ENCODE peak calls at places on chromosome 3, in five cellular contexts. S is tibial nerve; E is CD8-positive, alpha-beta T cell; C is A673; Z is SK-N-SH. L is an unnamed sample.

GRCh38 chr3:95048564-95048963 is 985.7 kb downstream of the NSUN3 start:
- DNase-seq in S (no peak), E (no peak), C (no peak), Z (no peak), L (no peak)

GRCh38 chr3:174270841-174271240 is 588.3 kb upstream of the NAALADL2 start:
- DNase-seq in S (no peak), E (no peak), C (no peak), Z (no peak), L (no peak)

GRCh38 chr3:157436583-157437300 is at the start of gene PTX3:
- DNase-seq in S (peak; percentile 44), E (no peak), C (peak; percentile 48), Z (peak; percentile 8), L (no peak)

GRCh38 chr3:174376346-174376745 is 482.8 kb upstream of the NAALADL2 start:
- DNase-seq in S (no peak), E (no peak), C (no peak), Z (no peak), L (no peak)

GRCh38 chr3:52185837-52186236 is 12.1 kb upstream of the ALAS1 start:
- DNase-seq in S (no peak), E (no peak), C (no peak), Z (no peak), L (no peak)

GRCh38 chr3:71101014-71101413 is 482.5 kb downstream of the FOXP1 start:
- DNase-seq in S (no peak), E (no peak), C (no peak), Z (no peak), L (no peak)

GRCh38 chr3:39531681-39532080 is 64.2 kb downstream of the MOBP start:
- DNase-seq in S (no peak), E (no peak), C (no peak), Z (no peak), L (no peak)

GRCh38 chr3:133457465-133458067 is 57.7 kb downstream of the BFSP2 start:
- DNase-seq in S (no peak), E (no peak), C (no peak), Z (no peak), L (no peak)

GRCh38 chr3:31064021-31064420 is 169.6 kb upstream of the GADL1 start:
- DNase-seq in S (no peak), E (no peak), C (no peak), Z (no peak), L (no peak)

GRCh38 chr3:134009345-134010000 is 20.3 kb downstream of the SLCO2A1 start:
- DNase-seq in S (no peak), E (no peak), C (no peak), Z (no peak), L (no peak)

GRCh38 chr3:63905731-63906620 is 6.2 kb downstream of the SCAANT1 start:
- DNase-seq in S (no peak), E (no peak), C (no peak), Z (no peak), L (no peak)

GRCh38 chr3:13420817-13421755 is 964 bp upstream of the NUP210 start:
- DNase-seq in S (peak; percentile 5), E (peak; percentile 72), C (no peak), Z (no peak), L (no peak)

GRCh38 chr3:124881976-124882697 is 5.0 kb downstream of the ITGB5 start:
- DNase-seq in S (no peak), E (no peak), C (no peak), Z (no peak), L (no peak)

GRCh38 chr3:52649461-52650210 is 36.1 kb downstream of the PBRM1 start:
- DNase-seq in S (no peak), E (no peak), C (no peak), Z (no peak), L (no peak)

GRCh38 chr3:191484461-191484860 is 23.5 kb downstream of the PYDC2 start:
- DNase-seq in S (no peak), E (no peak), C (no peak), Z (no peak), L (no peak)

GRCh38 chr3:119937229-119937628 is 155.3 kb downstream of the NR1I2 start:
- DNase-seq in S (no peak), E (no peak), C (no peak), Z (no peak), L (no peak)

GRCh38 chr3:149010966-149011365 is 19.6 kb downstream of the GYG1 start:
- DNase-seq in S (no peak), E (no peak), C (no peak), Z (no peak), L (no peak)

GRCh38 chr3:197573048-197573767 is 17.4 kb upstream of the BDH1 start:
- DNase-seq in S (no peak), E (no peak), C (no peak), Z (no peak), L (no peak)
- H3K4me1 ChIP-seq in S (no peaks in the 10 kb centered on the region), E (no peaks in the 10 kb centered on the region), C (no peaks in the 10 kb centered on the region), Z (no peaks in the 10 kb centered on the region), L (no peaks in the 10 kb centered on the region)

GRCh38 chr3:69607466-69608035 is 131.7 kb upstream of the MITF start:
- DNase-seq in S (no peak), E (no peak), C (no peak), Z (no peak), L (no peak)
- H3K4me3 ChIP-seq in S (no peak overlapping the region), E (no peak overlapping the region), C (no peak overlapping the region), Z (no peak overlapping the region), L (no peak overlapping the region)

DNA sequence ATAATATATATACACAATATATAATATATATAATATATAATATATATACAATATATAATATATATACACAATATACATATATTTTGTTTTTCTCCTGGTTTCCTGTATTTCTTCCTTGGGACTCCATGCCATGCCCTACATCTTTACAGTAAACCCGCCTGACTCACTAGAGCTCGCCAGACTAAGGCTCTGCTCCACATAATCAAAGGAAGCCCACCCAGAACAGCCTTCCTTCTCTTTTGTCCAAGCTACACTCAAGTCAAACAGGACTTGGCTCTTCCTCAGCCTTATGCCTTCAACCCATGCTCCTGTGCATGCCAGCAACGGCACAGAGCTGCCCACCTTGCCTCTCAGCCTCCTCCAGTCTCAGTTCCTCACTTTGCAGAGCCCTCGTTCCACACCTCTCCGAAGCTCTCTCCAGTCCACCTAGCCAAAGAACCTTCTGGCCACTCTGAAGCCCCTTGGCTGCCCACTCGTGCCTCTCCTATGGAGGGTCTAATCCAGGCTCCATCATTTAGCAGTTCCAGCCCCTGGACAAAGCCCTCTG is 109.1 kb downstream of the RFTN1 start:
- DNase-seq in S (no peak), E (no peak), C (no peak), Z (no peak), L (no peak)
- H3K4me1 ChIP-seq in S (peaks cover 9% of the 10 kb centered on the region), E (no peaks in the 10 kb centered on the region), C (no peaks in the 10 kb centered on the region), Z (no peaks in the 10 kb centered on the region), L (peaks cover 10% of the 10 kb centered on the region)

GRCh38 chr3:152205097-152205593 is 63.6 kb upstream of the MBNL1 start:
- DNase-seq in S (no peak), E (no peak), C (no peak), Z (no peak), L (no peak)

GRCh38 chr3:152204218-152204617 is 64.5 kb upstream of the MBNL1 start:
- DNase-seq in S (no peak), E (no peak), C (no peak), Z (no peak), L (no peak)

GRCh38 chr3:152202976-152203626 is 65.6 kb upstream of the MBNL1 start:
- DNase-seq in S (no peak), E (no peak), C (no peak), Z (no peak), L (peak; percentile 29)

GRCh38 chr3:152206243-152206642 is 62.5 kb upstream of the MBNL1 start:
- DNase-seq in S (no peak), E (no peak), C (no peak), Z (no peak), L (no peak)

GRCh38 chr3:152203677-152204076 is 65.1 kb upstream of the MBNL1 start:
- DNase-seq in S (no peak), E (no peak), C (no peak), Z (no peak), L (no peak)
- H3K4me3 ChIP-seq in S (peak overlapping the region; percentile 37), E (peak overlapping the region; percentile 31), C (no peak overlapping the region), Z (no peak overlapping the region), L (no peak overlapping the region)

GRCh38 chr3:98712726-98713125 is 50.4 kb upstream of the ST3GAL6 start:
- DNase-seq in S (no peak), E (no peak), C (no peak), Z (no peak), L (no peak)
- H3K4me1 ChIP-seq in S (no peaks in the 10 kb centered on the region), E (no peaks in the 10 kb centered on the region), C (peaks cover 23% of the 10 kb centered on the region), Z (peaks cover 6% of the 10 kb centered on the region), L (no peaks in the 10 kb centered on the region)

DNA sequence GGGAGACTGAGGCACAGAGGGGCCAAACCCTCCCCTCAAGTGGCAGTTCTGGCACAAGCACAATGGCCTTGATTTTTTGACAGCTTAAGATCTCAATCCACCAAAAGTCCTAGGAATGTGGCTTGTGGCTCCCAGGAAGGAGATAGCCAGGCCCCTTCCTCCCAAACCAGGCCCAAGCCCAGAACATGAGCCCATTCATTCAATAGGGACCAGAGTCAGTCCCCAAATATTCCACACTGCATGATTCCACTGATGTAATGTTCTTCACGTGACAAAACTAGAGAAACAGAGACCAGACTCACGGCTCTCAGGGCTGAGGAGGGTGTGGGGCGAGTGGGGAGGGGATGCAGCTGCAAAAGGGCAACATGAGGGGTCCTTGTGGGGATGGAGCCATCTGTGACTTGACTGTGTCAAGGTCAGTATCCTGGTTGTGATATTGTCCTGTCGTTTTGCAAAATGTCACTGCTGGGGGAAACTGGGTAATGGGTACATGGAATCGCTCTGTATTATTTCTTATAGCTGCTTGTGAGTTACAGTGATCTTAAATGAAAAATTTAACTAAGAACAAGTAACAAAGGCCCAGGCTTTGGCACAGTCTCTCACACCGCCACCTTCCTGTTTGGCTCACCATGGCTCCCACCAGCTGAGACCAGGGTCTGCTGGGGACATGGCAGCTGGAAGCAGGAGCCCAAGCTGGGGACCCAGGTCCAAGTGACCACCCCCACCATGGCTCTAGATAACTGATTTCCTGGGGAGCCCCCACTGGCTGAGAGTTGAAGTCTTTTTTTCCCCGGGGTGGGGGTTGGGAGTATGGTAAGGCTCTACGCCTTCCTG is 25.7 kb downstream of the ABTB1 start:
- DNase-seq in S (no peak), E (no peak), C (no peak), Z (no peak), L (no peak)
- H3K4me3 ChIP-seq in S (no peak overlapping the region), E (no peak overlapping the region), C (no peak overlapping the region), Z (no peak overlapping the region), L (no peak overlapping the region)

GRCh38 chr3:187746479-187747335 is 1.4 kb upstream of the BCL6 start:
- DNase-seq in S (no peak), E (no peak), C (no peak), Z (no peak), L (no peak)

GRCh38 chr3:187745201-187746058 is at the start of gene BCL6:
- DNase-seq in S (peak; percentile 96), E (peak; percentile 89), C (peak; percentile 97), Z (peak; percentile 91), L (peak; percentile 94)

GRCh38 chr3:187748050-187748481 is 2.8 kb upstream of the BCL6 start:
- DNase-seq in S (peak; percentile 99), E (peak; percentile 92), C (peak; percentile 94), Z (peak; percentile 60), L (no peak)

GRCh38 chr3:187746059-187746453 is 788 bp upstream of the BCL6 start:
- DNase-seq in S (no peak), E (no peak), C (no peak), Z (no peak), L (no peak)

DNA sequence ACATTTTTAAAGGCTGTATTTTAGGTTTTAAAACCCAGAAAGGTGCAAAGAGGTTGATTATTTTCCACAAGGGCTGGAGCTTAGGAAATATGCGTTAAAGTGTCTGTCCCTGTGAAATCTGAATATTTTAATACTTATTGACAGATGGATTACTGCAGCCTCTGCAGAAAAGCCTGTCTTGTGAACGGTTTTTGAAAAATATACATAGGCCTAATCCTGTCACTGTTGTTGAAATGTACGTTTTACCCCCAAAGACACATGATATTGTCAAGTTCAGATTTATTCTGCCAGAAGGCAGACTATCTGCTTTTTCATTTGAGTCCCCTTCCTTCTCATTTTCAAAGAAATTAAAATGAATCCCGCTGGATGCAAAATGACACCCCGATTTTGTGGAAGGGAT is 2.2 kb upstream of the BCL6 start:
- DNase-seq in S (no peak), E (no peak), C (no peak), Z (no peak), L (no peak)
- H3K4me1 ChIP-seq in S (peaks cover 13% of the 10 kb centered on the region), E (peaks cover 38% of the 10 kb centered on the region), C (peaks cover 26% of the 10 kb centered on the region), Z (peaks cover 9% of the 10 kb centered on the region), L (peaks cover 27% of the 10 kb centered on the region)

L was measured in upper lobe of left lung.